ENCODE peak calls at places on chromosomes 13 and 19, in eight cellular contexts. Z is GM12865; G is effector CD4-positive, alpha-beta T cell; M is GM20000; B is cardiac fibroblast; K is activated T-helper 1 cell treated with anti-CD3 and anti-CD28 coated beads, Interleukin-12 subunit alpha, Interleukin-12 subunit beta, Interleukin-2, Interleukin-4 antibody, amounts not matched to agents 30 ng/mL and 10 ng/mL and 1 ng/mL, durations not matched to agents 14 hours and 24 hours and 36 hours; H is IMR-90; V is stimulated activated naive CD4-positive, alpha-beta T cell. I is an unnamed sample.

GRCh38 chr19:14817052-14817451 is 17.9 kb downstream of the OR7A5 start:
- DNase-seq in Z (no peak), G (no peak), M (no peak), B (no peak), K (no peak), H (no peak), V (no peak), I (no peak)

GRCh38 chr13:41931337-41931736 is 29.6 kb downstream of the VWA8 start:
- DNase-seq in Z (no peak), G (no peak), M (no peak), B (peak), K (no peak), H (peak), V (no peak), I (peak)

GRCh38 chr19:12838182-12838890 is at the start of gene MAST1:
- DNase-seq in Z (peak), G (peak), M (peak), B (no peak), K (peak), H (no peak), V (peak), I (peak)

GRCh38 chr13:80341771-80342271 is 895 bp upstream of the SPRY2 start:
- DNase-seq in Z (no peak), G (no peak), M (peak), B (peak), K (no peak), H (peak), V (peak), I (peak)

GRCh38 chr19:50341091-50341564 is 12.0 kb upstream of the KCNC3 start:
- DNase-seq in Z (peak), G (no peak), M (peak), B (no peak), K (no peak), H (no peak), V (no peak), I (no peak)

GRCh38 chr19:56153507-56153906 is 12.4 kb downstream of the ZNF444 start:
- DNase-seq in Z (no peak), G (no peak), M (no peak), B (no peak), K (no peak), H (no peak), V (no peak), I (no peak)

GRCh38 chr13:75936791-75937190 is 300.7 kb downstream of the LMO7 start:
- DNase-seq in Z (no peak), G (no peak), M (no peak), B (no peak), K (no peak), H (no peak), V (no peak), I (no peak)

GRCh38 chr19:49680473-49681351 is 3.6 kb downstream of the PRMT1 start:
- DNase-seq in Z (peak), G (peak), M (peak), B (peak), K (peak), H (peak), V (peak), I (peak)

GRCh38 chr19:2636897-2637683 is 65.4 kb downstream of the GNG7 start:
- DNase-seq in Z (peak), G (peak), M (peak), B (peak), K (peak), H (peak), V (peak), I (peak)

GRCh38 chr13:39874331-39875055 is 219.0 kb downstream of the COG6 start:
- DNase-seq in Z (no peak), G (no peak), M (no peak), B (no peak), K (no peak), H (no peak), V (no peak), I (no peak)

GRCh38 chr19:18300930-18301717 is 19.7 kb upstream of the JUND start:
- DNase-seq in Z (no peak), G (no peak), M (no peak), B (peak), K (no peak), H (peak), V (no peak), I (peak)

GRCh38 chr19:1018932-1019615 is 1.8 kb downstream of the TMEM259 start:
- DNase-seq in Z (peak), G (no peak), M (no peak), B (no peak), K (no peak), H (no peak), V (no peak), I (no peak)

GRCh38 chr13:24053505-24054251 is 106.8 kb upstream of the SPATA13 start:
- DNase-seq in Z (peak), G (peak), M (peak), B (peak), K (peak), H (peak), V (peak), I (peak)

GRCh38 chr19:13207237-13208130 is 57.3 kb downstream of the IER2 start:
- DNase-seq in Z (peak), G (no peak), M (peak), B (peak), K (no peak), H (no peak), V (peak), I (peak)

GRCh38 chr13:30094015-30094533 is 213.3 kb downstream of the KATNAL1 start:
- DNase-seq in Z (no peak), G (no peak), M (no peak), B (no peak), K (no peak), H (no peak), V (no peak), I (no peak)

GRCh38 chr19:49336482-49337266 is 1.5 kb downstream of the CD37 start:
- DNase-seq in Z (no peak), G (no peak), M (no peak), B (no peak), K (no peak), H (no peak), V (no peak), I (no peak)

GRCh38 chr13:100828226-100828625 is 153.6 kb upstream of the TMTC4 start:
- DNase-seq in Z (no peak), G (no peak), M (no peak), B (no peak), K (no peak), H (no peak), V (no peak), I (no peak)

GRCh38 chr13:110322126-110322827 is 15.2 kb downstream of the COL4A2 start:
- DNase-seq in Z (no peak), G (no peak), M (no peak), B (no peak), K (no peak), H (no peak), V (no peak), I (no peak)

GRCh38 chr19:49887037-49887652 is 9.5 kb downstream of the IL4I1 start:
- DNase-seq in Z (no peak), G (no peak), M (no peak), B (no peak), K (no peak), H (no peak), V (no peak), I (no peak)

GRCh38 chr13:21060827-21061076 is 634 bp downstream of the LATS2 start:
- DNase-seq in Z (no peak), G (no peak), M (no peak), B (no peak), K (no peak), H (no peak), V (no peak), I (no peak)

GRCh38 chr19:10520652-10521318 is 3.5 kb upstream of the S1PR5 start:
- DNase-seq in Z (no peak), G (no peak), M (no peak), B (no peak), K (no peak), H (no peak), V (no peak), I (no peak)

GRCh38 chr13:94825507-94825906 is 113.2 kb upstream of the SOX21 start:
- DNase-seq in Z (no peak), G (no peak), M (no peak), B (peak), K (no peak), H (no peak), V (no peak), I (no peak)

GRCh38 chr19:11252665-11253355 is 9.5 kb downstream of the DOCK6 start:
- DNase-seq in Z (no peak), G (no peak), M (no peak), B (no peak), K (no peak), H (no peak), V (no peak), I (peak)

GRCh38 chr19:35336166-35336955 is 7.4 kb downstream of the CD22 start:
- DNase-seq in Z (no peak), G (no peak), M (no peak), B (no peak), K (no peak), H (no peak), V (no peak), I (no peak)

GRCh38 chr19:49641688-49642487 is at the start of gene SCAF1:
- DNase-seq in Z (peak), G (peak), M (peak), B (peak), K (peak), H (peak), V (peak), I (peak)

GRCh38 chr19:5335593-5335992 is 5.0 kb downstream of the PTPRS start:
- DNase-seq in Z (no peak), G (no peak), M (no peak), B (no peak), K (no peak), H (no peak), V (no peak), I (no peak)

GRCh38 chr19:44796701-44797115 is 12.2 kb upstream of the BCAM start:
- DNase-seq in Z (peak), G (no peak), M (no peak), B (no peak), K (no peak), H (peak), V (no peak), I (no peak)

GRCh38 chr19:11088508-11089253 is 582 bp upstream of the LDLR start:
- DNase-seq in Z (peak), G (no peak), M (no peak), B (peak), K (no peak), H (no peak), V (no peak), I (peak)

GRCh38 chr13:43031881-43032280 is 8.5 kb downstream of the DNAJC15 start:
- DNase-seq in Z (no peak), G (no peak), M (no peak), B (no peak), K (no peak), H (no peak), V (no peak), I (no peak)